ENCODE peak calls at places on chromosomes 3 and 15, in ten cellular contexts. One of them, this sample, is unnamed.

GRCh38 chr15:71189723-71190122 is 74.5 kb downstream of the THSD4 start:
- DNase-seq in fibroblast of the aortic adventitia: no peak
- DNase-seq in endothelial cell: no peak
- DNase-seq in thoracic aorta: no peak
- DNase-seq in H1: peak
- DNase-seq in A549: no peak
- DNase-seq in fibroblast of pulmonary artery: no peak
- DNase-seq in stomach: no peak
- DNase-seq in neural crest cell: no peak
- DNase-seq in fibroblast of villous mesenchyme: no peak
- DNase-seq in this sample: no peak

GRCh38 chr3:122908251-122908650 is 113.4 kb downstream of the SLC49A4 start:
- DNase-seq in fibroblast of the aortic adventitia: no peak
- DNase-seq in endothelial cell: no peak
- DNase-seq in thoracic aorta: no peak
- DNase-seq in H1: no peak
- DNase-seq in A549: no peak
- DNase-seq in fibroblast of pulmonary artery: no peak
- DNase-seq in stomach: no peak
- DNase-seq in neural crest cell: no peak
- DNase-seq in fibroblast of villous mesenchyme: no peak
- DNase-seq in this sample: no peak

GRCh38 chr3:161412117-161412516 is 40.8 kb upstream of the SPTSSB start:
- DNase-seq in fibroblast of the aortic adventitia: no peak
- DNase-seq in endothelial cell: no peak
- DNase-seq in thoracic aorta: no peak
- DNase-seq in H1: no peak
- DNase-seq in A549: peak
- DNase-seq in fibroblast of pulmonary artery: no peak
- DNase-seq in stomach: no peak
- DNase-seq in neural crest cell: no peak
- DNase-seq in fibroblast of villous mesenchyme: peak
- DNase-seq in this sample: no peak

GRCh38 chr15:71780349-71780976 is 29.9 kb upstream of the NR2E3 start:
- DNase-seq in fibroblast of the aortic adventitia: peak
- DNase-seq in endothelial cell: peak
- DNase-seq in thoracic aorta: no peak
- DNase-seq in H1: no peak
- DNase-seq in A549: peak
- DNase-seq in fibroblast of pulmonary artery: peak
- DNase-seq in stomach: no peak
- DNase-seq in neural crest cell: peak
- DNase-seq in fibroblast of villous mesenchyme: peak
- DNase-seq in this sample: peak

GRCh38 chr3:29627136-29628117 is 346.6 kb downstream of the RBMS3 start:
- DNase-seq in fibroblast of the aortic adventitia: no peak
- DNase-seq in endothelial cell: no peak
- DNase-seq in thoracic aorta: no peak
- DNase-seq in H1: no peak
- DNase-seq in A549: no peak
- DNase-seq in fibroblast of pulmonary artery: peak
- DNase-seq in stomach: no peak
- DNase-seq in neural crest cell: no peak
- DNase-seq in fibroblast of villous mesenchyme: peak
- DNase-seq in this sample: no peak

GRCh38 chr3:47871389-47871788 is 68.5 kb downstream of the DHX30 start:
- DNase-seq in fibroblast of the aortic adventitia: no peak
- DNase-seq in endothelial cell: no peak
- DNase-seq in thoracic aorta: no peak
- DNase-seq in H1: no peak
- DNase-seq in A549: no peak
- DNase-seq in fibroblast of pulmonary artery: no peak
- DNase-seq in stomach: peak
- DNase-seq in neural crest cell: no peak
- DNase-seq in fibroblast of villous mesenchyme: no peak
- DNase-seq in this sample: no peak

GRCh38 chr3:123724306-123724705 is 139.5 kb upstream of the HACD2 start:
- DNase-seq in fibroblast of the aortic adventitia: peak
- DNase-seq in endothelial cell: no peak
- DNase-seq in thoracic aorta: no peak
- DNase-seq in H1: no peak
- DNase-seq in A549: peak
- DNase-seq in fibroblast of pulmonary artery: peak
- DNase-seq in stomach: no peak
- DNase-seq in neural crest cell: no peak
- DNase-seq in fibroblast of villous mesenchyme: peak
- DNase-seq in this sample: no peak

GRCh38 chr15:36682091-36682490 is 102.7 kb downstream of the CDIN1 start:
- DNase-seq in fibroblast of the aortic adventitia: peak
- DNase-seq in endothelial cell: no peak
- DNase-seq in thoracic aorta: no peak
- DNase-seq in H1: no peak
- DNase-seq in A549: no peak
- DNase-seq in fibroblast of pulmonary artery: peak
- DNase-seq in stomach: no peak
- DNase-seq in neural crest cell: no peak
- DNase-seq in fibroblast of villous mesenchyme: peak
- DNase-seq in this sample: no peak

GRCh38 chr15:78174398-78174797 is 25.2 kb downstream of the IDH3A start:
- DNase-seq in fibroblast of the aortic adventitia: no peak
- DNase-seq in endothelial cell: no peak
- DNase-seq in thoracic aorta: no peak
- DNase-seq in H1: no peak
- DNase-seq in A549: no peak
- DNase-seq in fibroblast of pulmonary artery: no peak
- DNase-seq in stomach: no peak
- DNase-seq in neural crest cell: no peak
- DNase-seq in fibroblast of villous mesenchyme: no peak
- DNase-seq in this sample: no peak

GRCh38 chr15:92617197-92618037 is 38.2 kb downstream of the FAM174B start:
- DNase-seq in fibroblast of the aortic adventitia: peak
- DNase-seq in endothelial cell: no peak
- DNase-seq in thoracic aorta: no peak
- DNase-seq in H1: no peak
- DNase-seq in A549: peak
- DNase-seq in fibroblast of pulmonary artery: peak
- DNase-seq in stomach: peak
- DNase-seq in neural crest cell: no peak
- DNase-seq in fibroblast of villous mesenchyme: peak
- DNase-seq in this sample: no peak

GRCh38 chr3:69299344-69299743 is 86.5 kb downstream of the FRMD4B start:
- DNase-seq in fibroblast of the aortic adventitia: no peak
- DNase-seq in endothelial cell: no peak
- DNase-seq in thoracic aorta: no peak
- DNase-seq in H1: no peak
- DNase-seq in A549: peak
- DNase-seq in fibroblast of pulmonary artery: no peak
- DNase-seq in stomach: no peak
- DNase-seq in neural crest cell: no peak
- DNase-seq in fibroblast of villous mesenchyme: no peak
- DNase-seq in this sample: no peak

GRCh38 chr15:90099072-90099867 is 3.0 kb downstream of the IDH2 start:
- DNase-seq in fibroblast of the aortic adventitia: no peak
- DNase-seq in endothelial cell: no peak
- DNase-seq in thoracic aorta: no peak
- DNase-seq in H1: no peak
- DNase-seq in A549: no peak
- DNase-seq in fibroblast of pulmonary artery: no peak
- DNase-seq in stomach: no peak
- DNase-seq in neural crest cell: no peak
- DNase-seq in fibroblast of villous mesenchyme: no peak
- DNase-seq in this sample: no peak

DNA sequence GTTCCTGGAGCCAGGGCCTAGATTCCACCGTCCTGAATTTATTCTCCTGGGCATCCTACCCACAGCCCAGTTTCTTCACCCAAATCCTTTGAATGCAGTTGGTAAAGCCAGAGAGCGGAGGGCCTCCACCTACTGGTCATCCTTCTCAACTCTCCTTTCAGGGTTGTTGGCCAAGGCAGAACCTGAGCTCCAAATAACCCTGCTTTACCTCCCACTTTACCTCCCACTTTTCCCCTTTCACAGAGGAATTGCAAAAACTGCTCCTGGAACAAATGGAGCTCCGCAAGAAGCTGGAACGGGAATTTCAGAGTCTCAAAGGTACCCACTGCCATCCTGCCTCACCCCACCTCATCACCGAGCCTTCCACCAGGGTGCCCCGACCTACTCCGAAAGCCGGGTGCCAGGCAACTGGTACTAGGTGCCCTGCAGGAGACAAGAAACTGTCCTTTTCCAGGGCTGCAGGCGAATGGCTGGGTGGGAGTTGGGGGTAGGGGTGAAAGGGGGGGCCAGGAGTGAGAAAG is 6.8 kb downstream of the SKOR1 start:
- DNase-seq in fibroblast of the aortic adventitia: peak
- DNase-seq in endothelial cell: no peak
- DNase-seq in thoracic aorta: no peak
- DNase-seq in H1: peak
- DNase-seq in A549: peak
- DNase-seq in fibroblast of pulmonary artery: peak
- DNase-seq in stomach: no peak
- DNase-seq in neural crest cell: no peak
- DNase-seq in fibroblast of villous mesenchyme: peak
- DNase-seq in this sample: no peak
- TF ChIP-seq CTCF in fibroblast of the aortic adventitia: no peak
- TF ChIP-seq CTCF in endothelial cell: no peak
- TF ChIP-seq CTCF in thoracic aorta: no peak
- TF ChIP-seq CTCF in H1: peak
- TF ChIP-seq CTCF in A549: peak
- TF ChIP-seq CTCF in fibroblast of pulmonary artery: peak
- TF ChIP-seq CTCF in stomach: no peak
- TF ChIP-seq CTCF in neural crest cell: peak
- TF ChIP-seq CTCF in fibroblast of villous mesenchyme: peak
- TF ChIP-seq CTCF in this sample: peak

DNA sequence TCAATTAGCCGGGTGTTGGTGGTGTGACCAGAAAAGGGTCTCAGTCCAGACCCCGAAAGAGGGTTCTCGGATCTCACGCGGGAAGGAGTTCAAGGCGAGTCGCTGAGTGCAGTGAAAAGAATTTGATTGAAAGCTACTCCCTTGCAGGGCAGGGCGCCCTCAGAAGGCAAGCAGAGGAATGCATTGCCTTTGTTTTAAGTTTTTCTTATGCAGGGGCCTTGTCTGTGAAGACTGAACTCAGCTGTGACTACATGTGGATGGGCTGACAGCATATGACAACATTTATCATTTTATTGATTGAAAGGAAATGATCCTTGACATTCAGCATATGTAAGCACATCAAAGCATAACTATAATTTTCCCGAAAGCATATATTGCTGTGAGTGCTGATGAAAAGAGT is 11.8 kb downstream of the CPN2 start:
- DNase-seq in fibroblast of the aortic adventitia: no peak
- DNase-seq in endothelial cell: no peak
- DNase-seq in thoracic aorta: no peak
- DNase-seq in H1: no peak
- DNase-seq in A549: no peak
- DNase-seq in fibroblast of pulmonary artery: no peak
- DNase-seq in stomach: no peak
- DNase-seq in neural crest cell: no peak
- DNase-seq in fibroblast of villous mesenchyme: no peak
- DNase-seq in this sample: no peak
- TF ChIP-seq CTCF in fibroblast of the aortic adventitia: no peak
- TF ChIP-seq CTCF in endothelial cell: no peak
- TF ChIP-seq CTCF in thoracic aorta: no peak
- TF ChIP-seq CTCF in H1: peak
- TF ChIP-seq CTCF in A549: no peak
- TF ChIP-seq CTCF in fibroblast of pulmonary artery: peak
- TF ChIP-seq CTCF in stomach: no peak
- TF ChIP-seq CTCF in neural crest cell: peak
- TF ChIP-seq CTCF in fibroblast of villous mesenchyme: no peak
- TF ChIP-seq CTCF in this sample: no peak

DNA sequence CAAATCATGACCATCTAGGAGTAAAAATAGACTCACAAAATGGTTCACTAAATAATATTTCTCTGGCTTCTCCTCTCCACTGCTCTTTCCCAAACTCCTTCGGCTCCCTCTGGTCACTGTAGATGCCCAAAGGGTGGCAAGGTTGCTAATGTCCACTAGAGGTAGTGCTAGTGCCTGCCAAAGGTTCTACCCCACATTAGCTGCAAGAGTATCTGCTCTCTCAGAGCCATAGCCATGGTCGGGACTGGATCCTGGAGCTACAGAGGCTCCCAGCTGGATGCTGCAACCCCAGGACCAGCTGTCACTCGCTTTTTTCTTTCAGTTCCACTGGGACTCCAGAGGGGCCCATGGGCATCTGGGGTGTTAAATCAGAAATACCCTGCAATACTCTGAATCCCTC is 8.5 kb downstream of the HTR3D start:
- DNase-seq in fibroblast of the aortic adventitia: peak
- DNase-seq in endothelial cell: peak
- DNase-seq in thoracic aorta: no peak
- DNase-seq in H1: peak
- DNase-seq in A549: peak
- DNase-seq in fibroblast of pulmonary artery: peak
- DNase-seq in stomach: peak
- DNase-seq in neural crest cell: no peak
- DNase-seq in fibroblast of villous mesenchyme: peak
- DNase-seq in this sample: no peak
- TF ChIP-seq CTCF in fibroblast of the aortic adventitia: peak
- TF ChIP-seq CTCF in endothelial cell: no peak
- TF ChIP-seq CTCF in thoracic aorta: no peak
- TF ChIP-seq CTCF in H1: peak
- TF ChIP-seq CTCF in A549: peak
- TF ChIP-seq CTCF in fibroblast of pulmonary artery: peak
- TF ChIP-seq CTCF in stomach: peak
- TF ChIP-seq CTCF in neural crest cell: peak
- TF ChIP-seq CTCF in fibroblast of villous mesenchyme: peak
- TF ChIP-seq CTCF in this sample: no peak

DNA sequence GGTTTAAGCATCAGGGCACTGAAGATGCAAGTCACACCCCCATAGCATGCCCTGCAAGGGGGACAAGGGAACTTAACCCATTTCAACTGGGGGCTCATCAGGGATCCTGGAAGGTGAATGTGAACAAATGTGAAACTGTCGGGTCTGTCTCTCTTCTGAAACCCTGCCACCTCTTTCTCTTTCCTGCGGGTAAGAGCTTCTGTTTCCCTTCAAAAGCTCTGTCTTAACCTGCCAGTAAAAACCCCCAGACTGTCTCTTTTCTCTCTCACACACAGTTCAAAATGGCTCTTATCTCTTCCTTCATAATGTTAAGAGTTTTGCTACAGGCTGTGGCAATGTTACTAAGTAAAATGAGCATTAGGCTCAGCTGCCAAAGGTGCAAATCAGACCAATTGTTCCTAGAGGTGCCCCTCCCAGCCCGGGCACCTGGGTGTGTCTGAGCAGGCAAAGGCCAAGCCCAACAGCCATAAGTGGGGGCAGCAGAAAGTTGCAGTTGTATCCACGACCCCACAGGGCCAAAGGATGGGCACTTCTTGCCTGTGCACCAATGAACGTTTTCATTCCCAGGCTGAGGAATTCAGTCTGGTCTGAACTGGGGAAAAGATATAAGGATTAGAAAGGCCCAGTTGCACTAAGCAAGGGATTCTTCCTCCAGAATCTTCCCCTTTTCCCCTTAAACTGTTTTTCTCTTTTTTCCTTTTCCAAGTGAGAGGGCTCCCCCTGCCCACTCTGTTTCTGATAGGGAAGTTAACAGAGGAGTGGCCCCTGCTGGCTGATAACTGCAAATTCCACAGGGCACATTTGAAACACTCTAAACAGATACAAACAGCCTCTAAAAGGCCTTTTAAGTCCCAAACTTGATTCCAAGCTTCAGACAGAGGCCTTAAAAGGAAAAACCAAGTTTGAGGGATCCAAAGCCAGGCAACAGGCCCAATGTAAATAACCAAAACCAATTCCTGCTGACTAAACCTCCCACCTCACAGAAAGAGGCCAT is 113.8 kb upstream of the EPHA6 start:
- DNase-seq in fibroblast of the aortic adventitia: no peak
- DNase-seq in endothelial cell: peak
- DNase-seq in thoracic aorta: no peak
- DNase-seq in H1: no peak
- DNase-seq in A549: peak
- DNase-seq in fibroblast of pulmonary artery: no peak
- DNase-seq in stomach: no peak
- DNase-seq in neural crest cell: no peak
- DNase-seq in fibroblast of villous mesenchyme: peak
- DNase-seq in this sample: peak
- TF ChIP-seq CTCF in fibroblast of the aortic adventitia: no peak
- TF ChIP-seq CTCF in endothelial cell: peak
- TF ChIP-seq CTCF in thoracic aorta: no peak
- TF ChIP-seq CTCF in H1: peak
- TF ChIP-seq CTCF in A549: no peak
- TF ChIP-seq CTCF in fibroblast of pulmonary artery: no peak
- TF ChIP-seq CTCF in stomach: no peak
- TF ChIP-seq CTCF in neural crest cell: peak
- TF ChIP-seq CTCF in fibroblast of villous mesenchyme: peak
- TF ChIP-seq CTCF in this sample: peak